ENCODE peak calls at places on chromosomes 2 and 18, in six cellular contexts. R, C, P, W, Q and T are unnamed samples.

GRCh38 chr2:21317131-21317530 is 193.4 kb downstream of the TDRD15 start:
- DNase-seq in R (peak), C (peak), P (peak), W (no peak), Q (peak), T (no peak)

GRCh38 chr18:67367540-67367939 is 149.0 kb downstream of the DSEL start:
- DNase-seq in R (no peak), C (peak), P (no peak), W (no peak), Q (no peak), T (no peak)

GRCh38 chr2:39865751-39866150 is 86.7 kb upstream of the THUMPD2 start:
- DNase-seq in R (no peak), C (no peak), P (no peak), W (no peak), Q (no peak), T (no peak)

GRCh38 chr2:145729993-145730770 is 1210.3 kb upstream of the ZEB2 start:
- DNase-seq in R (no peak), C (no peak), P (no peak), W (no peak), Q (no peak), T (no peak)

GRCh38 chr18:42290318-42291307 is 335.6 kb downstream of the PIK3C3 start:
- DNase-seq in R (no peak), C (no peak), P (no peak), W (no peak), Q (no peak), T (no peak)

GRCh38 chr18:59569321-59569720 is 127.9 kb downstream of the CCBE1 start:
- DNase-seq in R (no peak), C (no peak), P (no peak), W (no peak), Q (no peak), T (no peak)

GRCh38 chr18:35344736-35345459 is 678 bp upstream of the ZNF24 start:
- DNase-seq in R (no peak), C (no peak), P (no peak), W (no peak), Q (no peak), T (no peak)

GRCh38 chr2:27854224-27854623 is 36.0 kb downstream of the RBKS start:
- DNase-seq in R (no peak), C (no peak), P (no peak), W (no peak), Q (no peak), T (no peak)

GRCh38 chr2:109386004-109386695 is 227.6 kb downstream of the SEPTIN10 start:
- DNase-seq in R (no peak), C (no peak), P (no peak), W (no peak), Q (no peak), T (no peak)

GRCh38 chr18:11136241-11136640 is 13.1 kb downstream of the PIEZO2 start:
- DNase-seq in R (no peak), C (no peak), P (no peak), W (no peak), Q (no peak), T (no peak)

GRCh38 chr2:84816426-84817026 is 64.4 kb downstream of the TRABD2A start:
- DNase-seq in R (no peak), C (no peak), P (no peak), W (no peak), Q (no peak), T (no peak)

GRCh38 chr2:240326246-240326645 is 109.2 kb upstream of the GPC1 start:
- DNase-seq in R (no peak), C (peak), P (no peak), W (no peak), Q (no peak), T (no peak)

GRCh38 chr18:3861495-3861894 is 411.5 kb downstream of the TGIF1 start:
- DNase-seq in R (no peak), C (no peak), P (no peak), W (no peak), Q (no peak), T (no peak)

GRCh38 chr2:100814453-100814852 is 5.5 kb upstream of the NPAS2 start:
- DNase-seq in R (no peak), C (no peak), P (no peak), W (no peak), Q (no peak), T (no peak)

GRCh38 chr18:3012306-3012919 is 531 bp downstream of the LPIN2 start:
- DNase-seq in R (no peak), C (peak), P (peak), W (no peak), Q (peak), T (peak)

GRCh38 chr2:239431536-239431935 is 30.7 kb upstream of the HDAC4 start:
- DNase-seq in R (no peak), C (peak), P (no peak), W (no peak), Q (no peak), T (no peak)

GRCh38 chr2:9877026-9877425 is 33.8 kb downstream of the TAF1B start:
- DNase-seq in R (no peak), C (no peak), P (no peak), W (no peak), Q (no peak), T (no peak)

GRCh38 chr2:38740851-38741541 is 10.2 kb downstream of the SRSF7 start:
- DNase-seq in R (no peak), C (peak), P (peak), W (no peak), Q (peak), T (no peak)

GRCh38 chr2:189233527-189233926 is 54.0 kb upstream of the COL5A2 start:
- DNase-seq in R (no peak), C (peak), P (no peak), W (no peak), Q (no peak), T (no peak)

GRCh38 chr2:229780856-229781773 is 66.8 kb upstream of the DNER start:
- DNase-seq in R (peak), C (peak), P (no peak), W (no peak), Q (peak), T (no peak)

GRCh38 chr2:204505946-204506345 is 39.3 kb upstream of the PARD3B start:
- DNase-seq in R (no peak), C (peak), P (no peak), W (no peak), Q (no peak), T (no peak)

GRCh38 chr2:236917164-236917563 is 168.5 kb upstream of the COPS8 start:
- DNase-seq in R (no peak), C (no peak), P (no peak), W (peak), Q (no peak), T (no peak)

GRCh38 chr2:160869411-160869810 is 290.8 kb upstream of the TANK start:
- DNase-seq in R (no peak), C (peak), P (no peak), W (no peak), Q (no peak), T (no peak)

GRCh38 chr18:74896390-74896991 is 298.8 kb downstream of the ZNF407 start:
- DNase-seq in R (peak), C (peak), P (peak), W (no peak), Q (no peak), T (no peak)

GRCh38 chr18:56569391-56569790 is 69.0 kb downstream of the TXNL1 start:
- DNase-seq in R (no peak), C (no peak), P (no peak), W (no peak), Q (no peak), T (no peak)